ENCODE peak calls at places on chromosomes 13 and 19, in nine cellular contexts. One of them, this sample, is unnamed.

GRCh38 chr13:76813874-76814273 is 72.3 kb downstream of the KCTD12 start:
- DNase-seq in stimulated activated CD4-positive, alpha-beta T cell treated with anti-CD3 and anti-CD28 coated beads, Interleukin-4, amount 100 ng/mL, for 48 hours: no peak
- DNase-seq in NCI-H1105 treated with DMSO at 0.1 percent for 48 hours: no peak
- DNase-seq in T1000: no peak
- DNase-seq in T follicular helper cell: no peak
- DNase-seq in RWPE1: no peak
- DNase-seq in GOT3: no peak
- DNase-seq in D341Med: no peak
- DNase-seq in H7: no peak
- DNase-seq in this sample: peak

GRCh38 chr19:58428617-58429016 is 11.3 kb downstream of the ZNF132 start:
- DNase-seq in stimulated activated CD4-positive, alpha-beta T cell treated with anti-CD3 and anti-CD28 coated beads, Interleukin-4, amount 100 ng/mL, for 48 hours: no peak
- DNase-seq in NCI-H1105 treated with DMSO at 0.1 percent for 48 hours: no peak
- DNase-seq in T1000: no peak
- DNase-seq in T follicular helper cell: no peak
- DNase-seq in RWPE1: no peak
- DNase-seq in GOT3: no peak
- DNase-seq in D341Med: no peak
- DNase-seq in H7: no peak
- DNase-seq in this sample: no peak

GRCh38 chr19:1266818-1267440 is 2.2 kb upstream of the CIRBP start:
- DNase-seq in stimulated activated CD4-positive, alpha-beta T cell treated with anti-CD3 and anti-CD28 coated beads, Interleukin-4, amount 100 ng/mL, for 48 hours: no peak
- DNase-seq in NCI-H1105 treated with DMSO at 0.1 percent for 48 hours: peak
- DNase-seq in T1000: peak
- DNase-seq in T follicular helper cell: no peak
- DNase-seq in RWPE1: no peak
- DNase-seq in GOT3: peak
- DNase-seq in D341Med: peak
- DNase-seq in H7: peak
- DNase-seq in this sample: no peak

GRCh38 chr13:24502567-24503375 is 9.8 kb downstream of the PARP4 start:
- DNase-seq in stimulated activated CD4-positive, alpha-beta T cell treated with anti-CD3 and anti-CD28 coated beads, Interleukin-4, amount 100 ng/mL, for 48 hours: no peak
- DNase-seq in NCI-H1105 treated with DMSO at 0.1 percent for 48 hours: no peak
- DNase-seq in T1000: no peak
- DNase-seq in T follicular helper cell: no peak
- DNase-seq in RWPE1: peak
- DNase-seq in GOT3: no peak
- DNase-seq in D341Med: no peak
- DNase-seq in H7: peak
- DNase-seq in this sample: no peak

GRCh38 chr19:47280183-47280797 is 5.6 kb downstream of the INAFM1 start:
- DNase-seq in stimulated activated CD4-positive, alpha-beta T cell treated with anti-CD3 and anti-CD28 coated beads, Interleukin-4, amount 100 ng/mL, for 48 hours: peak
- DNase-seq in NCI-H1105 treated with DMSO at 0.1 percent for 48 hours: no peak
- DNase-seq in T1000: no peak
- DNase-seq in T follicular helper cell: peak
- DNase-seq in RWPE1: no peak
- DNase-seq in GOT3: no peak
- DNase-seq in D341Med: no peak
- DNase-seq in H7: peak
- DNase-seq in this sample: no peak

GRCh38 chr13:46492946-46493345 is 60.0 kb upstream of the LRCH1 start:
- DNase-seq in stimulated activated CD4-positive, alpha-beta T cell treated with anti-CD3 and anti-CD28 coated beads, Interleukin-4, amount 100 ng/mL, for 48 hours: no peak
- DNase-seq in NCI-H1105 treated with DMSO at 0.1 percent for 48 hours: peak
- DNase-seq in T1000: no peak
- DNase-seq in T follicular helper cell: no peak
- DNase-seq in RWPE1: peak
- DNase-seq in GOT3: no peak
- DNase-seq in D341Med: peak
- DNase-seq in H7: peak
- DNase-seq in this sample: no peak

GRCh38 chr19:33552928-33553279 is 31.3 kb upstream of the PEPD start:
- DNase-seq in stimulated activated CD4-positive, alpha-beta T cell treated with anti-CD3 and anti-CD28 coated beads, Interleukin-4, amount 100 ng/mL, for 48 hours: no peak
- DNase-seq in NCI-H1105 treated with DMSO at 0.1 percent for 48 hours: no peak
- DNase-seq in T1000: no peak
- DNase-seq in T follicular helper cell: no peak
- DNase-seq in RWPE1: no peak
- DNase-seq in GOT3: no peak
- DNase-seq in D341Med: no peak
- DNase-seq in H7: no peak
- DNase-seq in this sample: no peak

GRCh38 chr19:52809801-52810200 is 11.6 kb downstream of the ZNF28 start:
- DNase-seq in stimulated activated CD4-positive, alpha-beta T cell treated with anti-CD3 and anti-CD28 coated beads, Interleukin-4, amount 100 ng/mL, for 48 hours: no peak
- DNase-seq in NCI-H1105 treated with DMSO at 0.1 percent for 48 hours: no peak
- DNase-seq in T1000: no peak
- DNase-seq in T follicular helper cell: no peak
- DNase-seq in RWPE1: no peak
- DNase-seq in GOT3: no peak
- DNase-seq in D341Med: no peak
- DNase-seq in H7: peak
- DNase-seq in this sample: no peak

GRCh38 chr13:60268203-60268555 is 104.5 kb upstream of the DIAPH3 start:
- DNase-seq in stimulated activated CD4-positive, alpha-beta T cell treated with anti-CD3 and anti-CD28 coated beads, Interleukin-4, amount 100 ng/mL, for 48 hours: no peak
- DNase-seq in NCI-H1105 treated with DMSO at 0.1 percent for 48 hours: no peak
- DNase-seq in T1000: no peak
- DNase-seq in T follicular helper cell: no peak
- DNase-seq in RWPE1: no peak
- DNase-seq in GOT3: no peak
- DNase-seq in D341Med: no peak
- DNase-seq in H7: no peak
- DNase-seq in this sample: no peak

GRCh38 chr13:85864963-85865530 is 65.8 kb upstream of the SLITRK6 start:
- DNase-seq in stimulated activated CD4-positive, alpha-beta T cell treated with anti-CD3 and anti-CD28 coated beads, Interleukin-4, amount 100 ng/mL, for 48 hours: no peak
- DNase-seq in NCI-H1105 treated with DMSO at 0.1 percent for 48 hours: no peak
- DNase-seq in T1000: no peak
- DNase-seq in T follicular helper cell: no peak
- DNase-seq in RWPE1: peak
- DNase-seq in GOT3: no peak
- DNase-seq in D341Med: peak
- DNase-seq in H7: peak
- DNase-seq in this sample: no peak

GRCh38 chr19:51127755-51128154 is 3.0 kb downstream of the SIGLEC9 start:
- DNase-seq in stimulated activated CD4-positive, alpha-beta T cell treated with anti-CD3 and anti-CD28 coated beads, Interleukin-4, amount 100 ng/mL, for 48 hours: no peak
- DNase-seq in NCI-H1105 treated with DMSO at 0.1 percent for 48 hours: no peak
- DNase-seq in T1000: no peak
- DNase-seq in T follicular helper cell: no peak
- DNase-seq in RWPE1: no peak
- DNase-seq in GOT3: no peak
- DNase-seq in D341Med: no peak
- DNase-seq in H7: no peak
- DNase-seq in this sample: no peak

GRCh38 chr13:91351123-91351522 is 3.6 kb downstream of the MIR17HG start:
- DNase-seq in stimulated activated CD4-positive, alpha-beta T cell treated with anti-CD3 and anti-CD28 coated beads, Interleukin-4, amount 100 ng/mL, for 48 hours: no peak
- DNase-seq in NCI-H1105 treated with DMSO at 0.1 percent for 48 hours: no peak
- DNase-seq in T1000: no peak
- DNase-seq in T follicular helper cell: no peak
- DNase-seq in RWPE1: no peak
- DNase-seq in GOT3: no peak
- DNase-seq in D341Med: no peak
- DNase-seq in H7: no peak
- DNase-seq in this sample: no peak

GRCh38 chr19:10118960-10119359 is 739 bp downstream of the EIF3G start:
- DNase-seq in stimulated activated CD4-positive, alpha-beta T cell treated with anti-CD3 and anti-CD28 coated beads, Interleukin-4, amount 100 ng/mL, for 48 hours: no peak
- DNase-seq in NCI-H1105 treated with DMSO at 0.1 percent for 48 hours: no peak
- DNase-seq in T1000: no peak
- DNase-seq in T follicular helper cell: no peak
- DNase-seq in RWPE1: no peak
- DNase-seq in GOT3: no peak
- DNase-seq in D341Med: no peak
- DNase-seq in H7: no peak
- DNase-seq in this sample: no peak

GRCh38 chr19:5125797-5126497 is 157.0 kb downstream of the KDM4B start:
- DNase-seq in stimulated activated CD4-positive, alpha-beta T cell treated with anti-CD3 and anti-CD28 coated beads, Interleukin-4, amount 100 ng/mL, for 48 hours: no peak
- DNase-seq in NCI-H1105 treated with DMSO at 0.1 percent for 48 hours: no peak
- DNase-seq in T1000: no peak
- DNase-seq in T follicular helper cell: no peak
- DNase-seq in RWPE1: no peak
- DNase-seq in GOT3: no peak
- DNase-seq in D341Med: no peak
- DNase-seq in H7: peak
- DNase-seq in this sample: no peak

GRCh38 chr13:33140161-33140560 is 123.9 kb downstream of the KL start:
- DNase-seq in stimulated activated CD4-positive, alpha-beta T cell treated with anti-CD3 and anti-CD28 coated beads, Interleukin-4, amount 100 ng/mL, for 48 hours: no peak
- DNase-seq in NCI-H1105 treated with DMSO at 0.1 percent for 48 hours: no peak
- DNase-seq in T1000: no peak
- DNase-seq in T follicular helper cell: no peak
- DNase-seq in RWPE1: no peak
- DNase-seq in GOT3: no peak
- DNase-seq in D341Med: no peak
- DNase-seq in H7: no peak
- DNase-seq in this sample: no peak

GRCh38 chr19:5691205-5691929 is 1.3 kb downstream of the RPL36 start:
- DNase-seq in stimulated activated CD4-positive, alpha-beta T cell treated with anti-CD3 and anti-CD28 coated beads, Interleukin-4, amount 100 ng/mL, for 48 hours: peak
- DNase-seq in NCI-H1105 treated with DMSO at 0.1 percent for 48 hours: peak
- DNase-seq in T1000: no peak
- DNase-seq in T follicular helper cell: no peak
- DNase-seq in RWPE1: peak
- DNase-seq in GOT3: no peak
- DNase-seq in D341Med: no peak
- DNase-seq in H7: peak
- DNase-seq in this sample: peak

GRCh38 chr13:44410328-44410859 is 36.8 kb downstream of the SERP2 start:
- DNase-seq in stimulated activated CD4-positive, alpha-beta T cell treated with anti-CD3 and anti-CD28 coated beads, Interleukin-4, amount 100 ng/mL, for 48 hours: no peak
- DNase-seq in NCI-H1105 treated with DMSO at 0.1 percent for 48 hours: no peak
- DNase-seq in T1000: no peak
- DNase-seq in T follicular helper cell: no peak
- DNase-seq in RWPE1: no peak
- DNase-seq in GOT3: no peak
- DNase-seq in D341Med: no peak
- DNase-seq in H7: no peak
- DNase-seq in this sample: no peak

GRCh38 chr19:55447421-55448174 is 4.5 kb upstream of the SHISA7 start:
- DNase-seq in stimulated activated CD4-positive, alpha-beta T cell treated with anti-CD3 and anti-CD28 coated beads, Interleukin-4, amount 100 ng/mL, for 48 hours: no peak
- DNase-seq in NCI-H1105 treated with DMSO at 0.1 percent for 48 hours: peak
- DNase-seq in T1000: peak
- DNase-seq in T follicular helper cell: no peak
- DNase-seq in RWPE1: peak
- DNase-seq in GOT3: peak
- DNase-seq in D341Med: peak
- DNase-seq in H7: peak
- DNase-seq in this sample: peak

GRCh38 chr13:66225071-66225470 is 1005.1 kb downstream of the PCDH9 start:
- DNase-seq in stimulated activated CD4-positive, alpha-beta T cell treated with anti-CD3 and anti-CD28 coated beads, Interleukin-4, amount 100 ng/mL, for 48 hours: no peak
- DNase-seq in NCI-H1105 treated with DMSO at 0.1 percent for 48 hours: no peak
- DNase-seq in T1000: no peak
- DNase-seq in T follicular helper cell: no peak
- DNase-seq in RWPE1: no peak
- DNase-seq in GOT3: no peak
- DNase-seq in D341Med: no peak
- DNase-seq in H7: no peak
- DNase-seq in this sample: peak

GRCh38 chr13:110334841-110335490 is 27.9 kb downstream of the COL4A2 start:
- DNase-seq in stimulated activated CD4-positive, alpha-beta T cell treated with anti-CD3 and anti-CD28 coated beads, Interleukin-4, amount 100 ng/mL, for 48 hours: no peak
- DNase-seq in NCI-H1105 treated with DMSO at 0.1 percent for 48 hours: no peak
- DNase-seq in T1000: no peak
- DNase-seq in T follicular helper cell: no peak
- DNase-seq in RWPE1: no peak
- DNase-seq in GOT3: no peak
- DNase-seq in D341Med: no peak
- DNase-seq in H7: no peak
- DNase-seq in this sample: no peak

GRCh38 chr19:54673222-54673621 is 10.4 kb downstream of the LILRB4 start:
- DNase-seq in stimulated activated CD4-positive, alpha-beta T cell treated with anti-CD3 and anti-CD28 coated beads, Interleukin-4, amount 100 ng/mL, for 48 hours: no peak
- DNase-seq in NCI-H1105 treated with DMSO at 0.1 percent for 48 hours: no peak
- DNase-seq in T1000: no peak
- DNase-seq in T follicular helper cell: no peak
- DNase-seq in RWPE1: no peak
- DNase-seq in GOT3: no peak
- DNase-seq in D341Med: no peak
- DNase-seq in H7: no peak
- DNase-seq in this sample: no peak

GRCh38 chr13:27667946-27668345 is 46.3 kb downstream of the POLR1D start:
- DNase-seq in stimulated activated CD4-positive, alpha-beta T cell treated with anti-CD3 and anti-CD28 coated beads, Interleukin-4, amount 100 ng/mL, for 48 hours: no peak
- DNase-seq in NCI-H1105 treated with DMSO at 0.1 percent for 48 hours: no peak
- DNase-seq in T1000: no peak
- DNase-seq in T follicular helper cell: no peak
- DNase-seq in RWPE1: no peak
- DNase-seq in GOT3: no peak
- DNase-seq in D341Med: no peak
- DNase-seq in H7: no peak
- DNase-seq in this sample: no peak

GRCh38 chr19:7799640-7800355 is 30.2 kb upstream of the EVI5L start:
- DNase-seq in stimulated activated CD4-positive, alpha-beta T cell treated with anti-CD3 and anti-CD28 coated beads, Interleukin-4, amount 100 ng/mL, for 48 hours: peak
- DNase-seq in NCI-H1105 treated with DMSO at 0.1 percent for 48 hours: peak
- DNase-seq in T1000: no peak
- DNase-seq in T follicular helper cell: peak
- DNase-seq in RWPE1: peak
- DNase-seq in GOT3: no peak
- DNase-seq in D341Med: peak
- DNase-seq in H7: peak
- DNase-seq in this sample: peak

GRCh38 chr19:28426902-28427232 is 786.1 kb downstream of the UQCRFS1 start:
- DNase-seq in stimulated activated CD4-positive, alpha-beta T cell treated with anti-CD3 and anti-CD28 coated beads, Interleukin-4, amount 100 ng/mL, for 48 hours: no peak
- DNase-seq in NCI-H1105 treated with DMSO at 0.1 percent for 48 hours: no peak
- DNase-seq in T1000: no peak
- DNase-seq in T follicular helper cell: no peak
- DNase-seq in RWPE1: peak
- DNase-seq in GOT3: no peak
- DNase-seq in D341Med: no peak
- DNase-seq in H7: peak
- DNase-seq in this sample: no peak

GRCh38 chr19:48230555-48231129 is 25.1 kb downstream of the CARD8 start:
- DNase-seq in stimulated activated CD4-positive, alpha-beta T cell treated with anti-CD3 and anti-CD28 coated beads, Interleukin-4, amount 100 ng/mL, for 48 hours: no peak
- DNase-seq in NCI-H1105 treated with DMSO at 0.1 percent for 48 hours: no peak
- DNase-seq in T1000: no peak
- DNase-seq in T follicular helper cell: no peak
- DNase-seq in RWPE1: no peak
- DNase-seq in GOT3: no peak
- DNase-seq in D341Med: no peak
- DNase-seq in H7: no peak
- DNase-seq in this sample: no peak

GRCh38 chr13:29227560-29227959 is 367.9 kb downstream of the SLC7A1 start:
- DNase-seq in stimulated activated CD4-positive, alpha-beta T cell treated with anti-CD3 and anti-CD28 coated beads, Interleukin-4, amount 100 ng/mL, for 48 hours: no peak
- DNase-seq in NCI-H1105 treated with DMSO at 0.1 percent for 48 hours: no peak
- DNase-seq in T1000: no peak
- DNase-seq in T follicular helper cell: no peak
- DNase-seq in RWPE1: no peak
- DNase-seq in GOT3: no peak
- DNase-seq in D341Med: no peak
- DNase-seq in H7: no peak
- DNase-seq in this sample: no peak

GRCh38 chr13:52664269-52664668 is 11.6 kb downstream of the SUGT1 start:
- DNase-seq in stimulated activated CD4-positive, alpha-beta T cell treated with anti-CD3 and anti-CD28 coated beads, Interleukin-4, amount 100 ng/mL, for 48 hours: no peak
- DNase-seq in NCI-H1105 treated with DMSO at 0.1 percent for 48 hours: no peak
- DNase-seq in T1000: no peak
- DNase-seq in T follicular helper cell: no peak
- DNase-seq in RWPE1: no peak
- DNase-seq in GOT3: no peak
- DNase-seq in D341Med: no peak
- DNase-seq in H7: no peak
- DNase-seq in this sample: no peak

GRCh38 chr13:95516021-95516420 is 36.5 kb upstream of the CLDN10 start:
- DNase-seq in stimulated activated CD4-positive, alpha-beta T cell treated with anti-CD3 and anti-CD28 coated beads, Interleukin-4, amount 100 ng/mL, for 48 hours: no peak
- DNase-seq in NCI-H1105 treated with DMSO at 0.1 percent for 48 hours: no peak
- DNase-seq in T1000: no peak
- DNase-seq in T follicular helper cell: no peak
- DNase-seq in RWPE1: no peak
- DNase-seq in GOT3: no peak
- DNase-seq in D341Med: no peak
- DNase-seq in H7: no peak
- DNase-seq in this sample: no peak

GRCh38 chr13:47220453-47221150 is 323.7 kb upstream of the HTR2A start:
- DNase-seq in stimulated activated CD4-positive, alpha-beta T cell treated with anti-CD3 and anti-CD28 coated beads, Interleukin-4, amount 100 ng/mL, for 48 hours: no peak
- DNase-seq in NCI-H1105 treated with DMSO at 0.1 percent for 48 hours: no peak
- DNase-seq in T1000: no peak
- DNase-seq in T follicular helper cell: no peak
- DNase-seq in RWPE1: no peak
- DNase-seq in GOT3: no peak
- DNase-seq in D341Med: peak
- DNase-seq in H7: no peak
- DNase-seq in this sample: no peak

GRCh38 chr13:97249797-97250495 is 27.8 kb downstream of the MBNL2 start:
- DNase-seq in stimulated activated CD4-positive, alpha-beta T cell treated with anti-CD3 and anti-CD28 coated beads, Interleukin-4, amount 100 ng/mL, for 48 hours: no peak
- DNase-seq in NCI-H1105 treated with DMSO at 0.1 percent for 48 hours: no peak
- DNase-seq in T1000: no peak
- DNase-seq in T follicular helper cell: no peak
- DNase-seq in RWPE1: no peak
- DNase-seq in GOT3: no peak
- DNase-seq in D341Med: no peak
- DNase-seq in H7: peak
- DNase-seq in this sample: no peak

GRCh38 chr13:110215606-110216005 is 91.4 kb downstream of the COL4A1 start:
- DNase-seq in stimulated activated CD4-positive, alpha-beta T cell treated with anti-CD3 and anti-CD28 coated beads, Interleukin-4, amount 100 ng/mL, for 48 hours: no peak
- DNase-seq in NCI-H1105 treated with DMSO at 0.1 percent for 48 hours: no peak
- DNase-seq in T1000: no peak
- DNase-seq in T follicular helper cell: no peak
- DNase-seq in RWPE1: no peak
- DNase-seq in GOT3: no peak
- DNase-seq in D341Med: no peak
- DNase-seq in H7: no peak
- DNase-seq in this sample: no peak

This sample was measured in NCI-H2171.